ENCODE peak calls at places on chromosomes 12 and 14, in eight cellular contexts. D, Q, X, P, Z, S, E and U are unnamed samples.

GRCh38 chr12:9673404-9674225 is 4.1 kb downstream of the CLEC2D start:
- DNase-seq in D (peak; percentile 74), Q (peak; percentile 67), X (peak; percentile 94), P (peak; percentile 46), Z (peak; percentile 85), S (peak; percentile 55), E (peak; percentile 60), U (peak; percentile 22)

GRCh38 chr12:52691076-52691764 is 11.0 kb upstream of the KRT1 start:
- DNase-seq in D (no peak), Q (peak; percentile 21), X (no peak), P (peak; percentile 19), Z (no peak), S (no peak), E (no peak), U (peak; percentile 71)

GRCh38 chr14:75566752-75567151 is 11.7 kb upstream of the FLVCR2 start:
- DNase-seq in D (no peak), Q (no peak), X (no peak), P (no peak), Z (no peak), S (no peak), E (no peak), U (no peak)

GRCh38 chr12:459430-460258 is at the start of gene B4GALNT3:
- DNase-seq in D (peak; percentile 88), Q (peak; percentile 61), X (no peak), P (peak; percentile 47), Z (no peak), S (peak; percentile 52), E (peak; percentile 83), U (peak; percentile 75)

GRCh38 chr12:71250186-71250585 is 92.4 kb upstream of the TSPAN8 start:
- DNase-seq in D (no peak), Q (no peak), X (no peak), P (no peak), Z (peak; percentile 36), S (no peak), E (no peak), U (no peak)

GRCh38 chr14:99990268-99991170 is 74.7 kb upstream of the EVL start:
- DNase-seq in D (no peak), Q (no peak), X (no peak), P (no peak), Z (no peak), S (no peak), E (no peak), U (no peak)

GRCh38 chr12:109241936-109242335 is 67.1 kb downstream of the FOXN4 start:
- DNase-seq in D (peak; percentile 10), Q (no peak), X (no peak), P (no peak), Z (no peak), S (no peak), E (no peak), U (no peak)

GRCh38 chr14:100453930-100454329 is 130.8 kb downstream of the SLC25A47 start:
- DNase-seq in D (no peak), Q (no peak), X (no peak), P (no peak), Z (no peak), S (no peak), E (no peak), U (no peak)

GRCh38 chr12:12319501-12320322 is 30.3 kb downstream of the MANSC1 start:
- DNase-seq in D (no peak), Q (no peak), X (no peak), P (no peak), Z (no peak), S (no peak), E (no peak), U (no peak)

GRCh38 chr12:14272954-14273910 is 92.2 kb upstream of the ATF7IP start:
- DNase-seq in D (no peak), Q (no peak), X (no peak), P (no peak), Z (peak; percentile 83), S (no peak), E (no peak), U (no peak)

GRCh38 chr12:24742378-24742777 is 206.5 kb downstream of the BCAT1 start:
- DNase-seq in D (peak; percentile 67), Q (no peak), X (no peak), P (peak; percentile 18), Z (no peak), S (no peak), E (no peak), U (no peak)

GRCh38 chr12:126831115-126831514 is 1435.9 kb upstream of the TMEM132C start:
- DNase-seq in D (no peak), Q (no peak), X (no peak), P (no peak), Z (no peak), S (no peak), E (no peak), U (no peak)

GRCh38 chr12:88698471-88698870 is 118.2 kb upstream of the KITLG start:
- DNase-seq in D (no peak), Q (no peak), X (no peak), P (no peak), Z (no peak), S (no peak), E (no peak), U (no peak)

GRCh38 chr12:60072911-60073310 is 477.1 kb downstream of the SLC16A7 start:
- DNase-seq in D (no peak), Q (no peak), X (peak; percentile 25), P (no peak), Z (no peak), S (no peak), E (no peak), U (no peak)

GRCh38 chr12:26227376-26227775 is 32.0 kb downstream of the SSPN start:
- DNase-seq in D (no peak), Q (no peak), X (no peak), P (no peak), Z (no peak), S (no peak), E (no peak), U (no peak)

GRCh38 chr14:100004392-100004791 is 60.8 kb upstream of the EVL start:
- DNase-seq in D (no peak), Q (no peak), X (no peak), P (no peak), Z (no peak), S (no peak), E (no peak), U (no peak)

GRCh38 chr12:29930503-29930902 is 146.8 kb upstream of the TMTC1 start:
- DNase-seq in D (no peak), Q (no peak), X (no peak), P (no peak), Z (no peak), S (no peak), E (no peak), U (no peak)

GRCh38 chr14:99257673-99258221 is 14.2 kb downstream of the BCL11B start:
- DNase-seq in D (peak; percentile 54), Q (no peak), X (no peak), P (no peak), Z (no peak), S (no peak), E (no peak), U (no peak)

GRCh38 chr12:48977290-48978281 is 536 bp upstream of the WNT1 start:
- DNase-seq in D (no peak), Q (peak; percentile 78), X (no peak), P (peak; percentile 76), Z (no peak), S (no peak), E (peak; percentile 83), U (no peak)

GRCh38 chr12:104986022-104986941 is at the start of gene NOPCHAP1:
- DNase-seq in D (peak; percentile 97), Q (peak; percentile 92), X (peak; percentile 92), P (peak; percentile 93), Z (peak; percentile 55), S (peak; percentile 93), E (peak; percentile 94), U (peak; percentile 91)
- H3K27ac ChIP-seq in D (peak within 1 kb of the TSS; percentile 79), Q (no peak within 1 kb of the TSS), X (no peak within 1 kb of the TSS), P (peak within 1 kb of the TSS; percentile 49), Z (peak within 1 kb of the TSS; percentile 31), S (peak within 1 kb of the TSS; percentile 45), E (peak within 1 kb of the TSS; percentile 83), U (peak within 1 kb of the TSS; percentile 67)

GRCh38 chr12:70241845-70242244 is 1.4 kb upstream of the CNOT2 start:
- DNase-seq in D (no peak), Q (no peak), X (peak; percentile 23), P (no peak), Z (no peak), S (no peak), E (no peak), U (no peak)
- H3K27ac ChIP-seq in D (peak overlapping the region; percentile 97), Q (no peak overlapping the region), X (peak overlapping the region; percentile 86), P (no peak overlapping the region), Z (peak overlapping the region; percentile 96), S (peak overlapping the region; percentile 95), E (no peak overlapping the region), U (no peak overlapping the region)

GRCh38 chr12:128969480-128970055 is 116.3 kb downstream of the GLT1D1 start:
- DNase-seq in D (peak; percentile 46), Q (no peak), X (no peak), P (no peak), Z (no peak), S (peak; percentile 70), E (no peak), U (peak; percentile 72)

GRCh38 chr12:128970941-128971340 is 117.7 kb downstream of the GLT1D1 start:
- DNase-seq in D (no peak), Q (no peak), X (no peak), P (no peak), Z (no peak), S (no peak), E (no peak), U (no peak)

GRCh38 chr12:128966411-128966810 is 113.1 kb downstream of the GLT1D1 start:
- DNase-seq in D (no peak), Q (no peak), X (no peak), P (no peak), Z (no peak), S (no peak), E (no peak), U (no peak)

GRCh38 chr12:128970110-128970509 is 116.8 kb downstream of the GLT1D1 start:
- DNase-seq in D (peak; percentile 50), Q (no peak), X (no peak), P (no peak), Z (no peak), S (no peak), E (no peak), U (no peak)

DNA sequence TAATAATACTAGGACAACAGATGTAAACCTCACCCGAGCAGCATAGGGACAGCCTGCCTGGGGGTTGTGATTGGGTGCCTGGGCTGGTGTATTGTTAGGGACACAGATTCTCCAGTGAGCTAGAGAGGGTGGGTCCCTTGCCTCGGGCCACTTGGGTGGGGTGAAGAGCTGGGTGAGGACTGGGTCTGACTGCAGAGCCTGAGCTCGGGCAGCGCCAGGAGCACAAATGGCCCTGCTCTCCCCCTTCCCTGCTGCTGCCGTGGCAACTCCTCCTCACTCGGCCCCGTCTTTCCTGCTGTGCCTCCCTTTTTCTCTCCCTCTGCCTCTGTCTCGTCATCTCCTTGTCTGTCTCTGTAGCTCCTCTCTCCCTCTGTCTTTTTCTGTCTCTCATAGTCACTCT is 115.4 kb downstream of the GLT1D1 start:
- DNase-seq in D (no peak), Q (no peak), X (no peak), P (no peak), Z (no peak), S (no peak), E (no peak), U (no peak)
- H3K27ac ChIP-seq in D (no peak overlapping the region), Q (no peak overlapping the region), X (no peak overlapping the region), P (no peak overlapping the region), Z (no peak overlapping the region), S (no peak overlapping the region), E (no peak overlapping the region), U (no peak overlapping the region)

DNA sequence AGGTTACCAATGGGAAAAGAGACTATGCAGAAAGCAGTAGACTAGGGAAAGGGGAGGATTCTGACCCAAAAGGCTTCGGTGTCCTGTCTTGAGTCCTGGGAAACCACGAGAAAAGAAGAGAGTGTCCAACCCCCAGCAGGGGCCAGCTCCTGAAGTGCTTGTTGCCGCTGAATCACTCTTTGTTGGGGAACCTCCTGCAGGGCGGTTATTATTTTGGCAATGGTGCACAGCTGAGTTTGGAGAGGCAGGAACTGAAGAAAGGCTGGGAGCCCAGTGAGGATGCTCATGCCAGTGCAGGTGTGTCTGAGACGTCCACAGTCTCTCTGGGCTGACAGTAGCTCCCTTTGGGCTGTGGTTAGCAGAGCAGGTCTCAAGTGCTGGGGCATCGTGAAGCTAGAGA is 97.6 kb downstream of the PLXNC1 start:
- DNase-seq in D (no peak), Q (no peak), X (no peak), P (no peak), Z (no peak), S (no peak), E (no peak), U (no peak)
- H3K27ac ChIP-seq in D (no peak overlapping the region), Q (no peak overlapping the region), X (no peak overlapping the region), P (no peak overlapping the region), Z (no peak overlapping the region), S (no peak overlapping the region), E (no peak overlapping the region), U (no peak overlapping the region)